ENCODE peak calls at places on chromosomes 12 and 14, in ten cellular contexts. One of them, this sample, is unnamed.

GRCh38 chr12:95634622-95635621 is 83.6 kb upstream of the USP44 start:
- DNase-seq in naive thymus-derived CD8-positive, alpha-beta T cell: no peak
- DNase-seq in NCI-H1048: no peak
- DNase-seq in NCI-H2171: no peak
- DNase-seq in posterior vena cava: no peak
- DNase-seq in myocyte: no peak
- DNase-seq in progenitor cell of endocrine pancreas: no peak
- DNase-seq in Caki2: peak; percentile 99
- DNase-seq in AG08396: no peak
- DNase-seq in epithelial cell of prostate: no peak
- DNase-seq in this sample: no peak

GRCh38 chr12:25797335-25797863 is 161.1 kb upstream of the RASSF8 start:
- DNase-seq in naive thymus-derived CD8-positive, alpha-beta T cell: no peak
- DNase-seq in NCI-H1048: no peak
- DNase-seq in NCI-H2171: no peak
- DNase-seq in posterior vena cava: no peak
- DNase-seq in myocyte: no peak
- DNase-seq in progenitor cell of endocrine pancreas: no peak
- DNase-seq in Caki2: peak; percentile 27
- DNase-seq in AG08396: no peak
- DNase-seq in epithelial cell of prostate: no peak
- DNase-seq in this sample: no peak

GRCh38 chr14:98069712-98070133 is 1202.3 kb downstream of the BCL11B start:
- DNase-seq in naive thymus-derived CD8-positive, alpha-beta T cell: no peak
- DNase-seq in NCI-H1048: no peak
- DNase-seq in NCI-H2171: no peak
- DNase-seq in posterior vena cava: no peak
- DNase-seq in myocyte: peak; percentile 1
- DNase-seq in progenitor cell of endocrine pancreas: no peak
- DNase-seq in Caki2: peak; percentile 84
- DNase-seq in AG08396: no peak
- DNase-seq in epithelial cell of prostate: peak; percentile 75
- DNase-seq in this sample: no peak

GRCh38 chr14:102928412-102929348 is 6.2 kb downstream of the AMN start:
- DNase-seq in naive thymus-derived CD8-positive, alpha-beta T cell: peak; percentile 87
- DNase-seq in NCI-H1048: peak; percentile 72
- DNase-seq in NCI-H2171: peak; percentile 96
- DNase-seq in posterior vena cava: no peak
- DNase-seq in myocyte: no peak
- DNase-seq in progenitor cell of endocrine pancreas: peak; percentile 73
- DNase-seq in Caki2: no peak
- DNase-seq in AG08396: peak; percentile 73
- DNase-seq in epithelial cell of prostate: no peak
- DNase-seq in this sample: peak; percentile 47

GRCh38 chr12:109833307-109834189 is at the start of gene TRPV4:
- DNase-seq in naive thymus-derived CD8-positive, alpha-beta T cell: no peak
- DNase-seq in NCI-H1048: no peak
- DNase-seq in NCI-H2171: no peak
- DNase-seq in posterior vena cava: no peak
- DNase-seq in myocyte: peak; percentile 13
- DNase-seq in progenitor cell of endocrine pancreas: peak; percentile 21
- DNase-seq in Caki2: no peak
- DNase-seq in AG08396: peak; percentile 82
- DNase-seq in epithelial cell of prostate: no peak
- DNase-seq in this sample: peak; percentile 64

GRCh38 chr14:51726166-51726899 is 74.6 kb downstream of the FRMD6 start:
- DNase-seq in naive thymus-derived CD8-positive, alpha-beta T cell: no peak
- DNase-seq in NCI-H1048: no peak
- DNase-seq in NCI-H2171: no peak
- DNase-seq in posterior vena cava: no peak
- DNase-seq in myocyte: no peak
- DNase-seq in progenitor cell of endocrine pancreas: no peak
- DNase-seq in Caki2: no peak
- DNase-seq in AG08396: peak; percentile 24
- DNase-seq in epithelial cell of prostate: no peak
- DNase-seq in this sample: no peak

GRCh38 chr12:127175361-127175760 is 1091.6 kb upstream of the TMEM132C start:
- DNase-seq in naive thymus-derived CD8-positive, alpha-beta T cell: no peak
- DNase-seq in NCI-H1048: no peak
- DNase-seq in NCI-H2171: no peak
- DNase-seq in posterior vena cava: no peak
- DNase-seq in myocyte: no peak
- DNase-seq in progenitor cell of endocrine pancreas: no peak
- DNase-seq in Caki2: no peak
- DNase-seq in AG08396: no peak
- DNase-seq in epithelial cell of prostate: no peak
- DNase-seq in this sample: no peak

GRCh38 chr14:34029921-34030334 is 79.1 kb upstream of the EGLN3 start:
- DNase-seq in naive thymus-derived CD8-positive, alpha-beta T cell: no peak
- DNase-seq in NCI-H1048: no peak
- DNase-seq in NCI-H2171: no peak
- DNase-seq in posterior vena cava: no peak
- DNase-seq in myocyte: no peak
- DNase-seq in progenitor cell of endocrine pancreas: no peak
- DNase-seq in Caki2: no peak
- DNase-seq in AG08396: no peak
- DNase-seq in epithelial cell of prostate: no peak
- DNase-seq in this sample: peak; percentile 21

GRCh38 chr12:124939428-124940142 is 25.1 kb upstream of the UBC start:
- DNase-seq in naive thymus-derived CD8-positive, alpha-beta T cell: peak; percentile 95
- DNase-seq in NCI-H1048: no peak
- DNase-seq in NCI-H2171: no peak
- DNase-seq in posterior vena cava: peak; percentile 94
- DNase-seq in myocyte: peak; percentile 94
- DNase-seq in progenitor cell of endocrine pancreas: peak; percentile 85
- DNase-seq in Caki2: peak; percentile 97
- DNase-seq in AG08396: peak; percentile 83
- DNase-seq in epithelial cell of prostate: peak; percentile 73
- DNase-seq in this sample: peak; percentile 86

GRCh38 chr12:19390208-19390607 is 49.1 kb upstream of the AEBP2 start:
- DNase-seq in naive thymus-derived CD8-positive, alpha-beta T cell: no peak
- DNase-seq in NCI-H1048: no peak
- DNase-seq in NCI-H2171: no peak
- DNase-seq in posterior vena cava: no peak
- DNase-seq in myocyte: no peak
- DNase-seq in progenitor cell of endocrine pancreas: no peak
- DNase-seq in Caki2: peak; percentile 73
- DNase-seq in AG08396: no peak
- DNase-seq in epithelial cell of prostate: no peak
- DNase-seq in this sample: no peak

GRCh38 chr12:29242921-29243431 is 93.9 kb downstream of the FAR2 start:
- DNase-seq in naive thymus-derived CD8-positive, alpha-beta T cell: no peak
- DNase-seq in NCI-H1048: no peak
- DNase-seq in NCI-H2171: no peak
- DNase-seq in posterior vena cava: no peak
- DNase-seq in myocyte: no peak
- DNase-seq in progenitor cell of endocrine pancreas: no peak
- DNase-seq in Caki2: no peak
- DNase-seq in AG08396: no peak
- DNase-seq in epithelial cell of prostate: no peak
- DNase-seq in this sample: no peak

GRCh38 chr12:56375598-56376434 is 13.2 kb upstream of the APOF start:
- DNase-seq in naive thymus-derived CD8-positive, alpha-beta T cell: no peak
- DNase-seq in NCI-H1048: no peak
- DNase-seq in NCI-H2171: no peak
- DNase-seq in posterior vena cava: no peak
- DNase-seq in myocyte: no peak
- DNase-seq in progenitor cell of endocrine pancreas: no peak
- DNase-seq in Caki2: no peak
- DNase-seq in AG08396: no peak
- DNase-seq in epithelial cell of prostate: no peak
- DNase-seq in this sample: no peak

GRCh38 chr12:45989277-45989856 is 1.0 kb downstream of the SCAF11 start:
- DNase-seq in naive thymus-derived CD8-positive, alpha-beta T cell: no peak
- DNase-seq in NCI-H1048: no peak
- DNase-seq in NCI-H2171: no peak
- DNase-seq in posterior vena cava: no peak
- DNase-seq in myocyte: no peak
- DNase-seq in progenitor cell of endocrine pancreas: no peak
- DNase-seq in Caki2: no peak
- DNase-seq in AG08396: no peak
- DNase-seq in epithelial cell of prostate: no peak
- DNase-seq in this sample: no peak

GRCh38 chr12:113896194-113896593 is 69.9 kb downstream of the RBM19 start:
- DNase-seq in naive thymus-derived CD8-positive, alpha-beta T cell: no peak
- DNase-seq in NCI-H1048: no peak
- DNase-seq in NCI-H2171: no peak
- DNase-seq in posterior vena cava: no peak
- DNase-seq in myocyte: no peak
- DNase-seq in progenitor cell of endocrine pancreas: no peak
- DNase-seq in Caki2: no peak
- DNase-seq in AG08396: no peak
- DNase-seq in epithelial cell of prostate: no peak
- DNase-seq in this sample: no peak

GRCh38 chr12:52789637-52790426 is 6.1 kb downstream of the KRT3 start:
- DNase-seq in naive thymus-derived CD8-positive, alpha-beta T cell: no peak
- DNase-seq in NCI-H1048: no peak
- DNase-seq in NCI-H2171: no peak
- DNase-seq in posterior vena cava: peak; percentile 78
- DNase-seq in myocyte: no peak
- DNase-seq in progenitor cell of endocrine pancreas: no peak
- DNase-seq in Caki2: no peak
- DNase-seq in AG08396: no peak
- DNase-seq in epithelial cell of prostate: no peak
- DNase-seq in this sample: no peak

GRCh38 chr12:82479511-82479910 is 121.2 kb downstream of the METTL25 start:
- DNase-seq in naive thymus-derived CD8-positive, alpha-beta T cell: no peak
- DNase-seq in NCI-H1048: no peak
- DNase-seq in NCI-H2171: no peak
- DNase-seq in posterior vena cava: no peak
- DNase-seq in myocyte: peak; percentile 13
- DNase-seq in progenitor cell of endocrine pancreas: no peak
- DNase-seq in Caki2: no peak
- DNase-seq in AG08396: no peak
- DNase-seq in epithelial cell of prostate: no peak
- DNase-seq in this sample: peak; percentile 43

GRCh38 chr12:110563702-110564470 is 19.2 kb downstream of the PPTC7 start:
- DNase-seq in naive thymus-derived CD8-positive, alpha-beta T cell: no peak
- DNase-seq in NCI-H1048: no peak
- DNase-seq in NCI-H2171: no peak
- DNase-seq in posterior vena cava: no peak
- DNase-seq in myocyte: peak; percentile 56
- DNase-seq in progenitor cell of endocrine pancreas: no peak
- DNase-seq in Caki2: no peak
- DNase-seq in AG08396: no peak
- DNase-seq in epithelial cell of prostate: no peak
- DNase-seq in this sample: peak; percentile 12

GRCh38 chr12:56836800-56837663 is 73.9 kb downstream of the HSD17B6 start:
- DNase-seq in naive thymus-derived CD8-positive, alpha-beta T cell: peak; percentile 29
- DNase-seq in NCI-H1048: no peak
- DNase-seq in NCI-H2171: no peak
- DNase-seq in posterior vena cava: no peak
- DNase-seq in myocyte: no peak
- DNase-seq in progenitor cell of endocrine pancreas: no peak
- DNase-seq in Caki2: no peak
- DNase-seq in AG08396: no peak
- DNase-seq in epithelial cell of prostate: peak; percentile 80
- DNase-seq in this sample: peak; percentile 43

GRCh38 chr14:93430319-93430801 is 379 bp upstream of the UNC79 start:
- DNase-seq in naive thymus-derived CD8-positive, alpha-beta T cell: no peak
- DNase-seq in NCI-H1048: no peak
- DNase-seq in NCI-H2171: peak; percentile 64
- DNase-seq in posterior vena cava: no peak
- DNase-seq in myocyte: no peak
- DNase-seq in progenitor cell of endocrine pancreas: peak; percentile 25
- DNase-seq in Caki2: no peak
- DNase-seq in AG08396: peak; percentile 6
- DNase-seq in epithelial cell of prostate: no peak
- DNase-seq in this sample: no peak

GRCh38 chr12:117350140-117350539 is 11.3 kb downstream of the NOS1 start:
- DNase-seq in naive thymus-derived CD8-positive, alpha-beta T cell: no peak
- DNase-seq in NCI-H1048: no peak
- DNase-seq in NCI-H2171: no peak
- DNase-seq in posterior vena cava: no peak
- DNase-seq in myocyte: no peak
- DNase-seq in progenitor cell of endocrine pancreas: no peak
- DNase-seq in Caki2: peak; percentile 31
- DNase-seq in AG08396: no peak
- DNase-seq in epithelial cell of prostate: peak; percentile 83
- DNase-seq in this sample: no peak

GRCh38 chr12:26629864-26630263 is 203.1 kb downstream of the ITPR2 start:
- DNase-seq in naive thymus-derived CD8-positive, alpha-beta T cell: no peak
- DNase-seq in NCI-H1048: no peak
- DNase-seq in NCI-H2171: no peak
- DNase-seq in posterior vena cava: no peak
- DNase-seq in myocyte: peak; percentile 31
- DNase-seq in progenitor cell of endocrine pancreas: no peak
- DNase-seq in Caki2: peak; percentile 60
- DNase-seq in AG08396: peak; percentile 22
- DNase-seq in epithelial cell of prostate: no peak
- DNase-seq in this sample: no peak

GRCh38 chr14:38125484-38125912 is 82.2 kb upstream of the SSTR1 start:
- DNase-seq in naive thymus-derived CD8-positive, alpha-beta T cell: peak; percentile 9
- DNase-seq in NCI-H1048: no peak
- DNase-seq in NCI-H2171: no peak
- DNase-seq in posterior vena cava: no peak
- DNase-seq in myocyte: no peak
- DNase-seq in progenitor cell of endocrine pancreas: no peak
- DNase-seq in Caki2: peak; percentile 36
- DNase-seq in AG08396: no peak
- DNase-seq in epithelial cell of prostate: no peak
- DNase-seq in this sample: no peak

GRCh38 chr12:108337235-108338223 is 1.6 kb downstream of the CMKLR1 start:
- DNase-seq in naive thymus-derived CD8-positive, alpha-beta T cell: no peak
- DNase-seq in NCI-H1048: no peak
- DNase-seq in NCI-H2171: no peak
- DNase-seq in posterior vena cava: no peak
- DNase-seq in myocyte: peak; percentile 69
- DNase-seq in progenitor cell of endocrine pancreas: no peak
- DNase-seq in Caki2: no peak
- DNase-seq in AG08396: peak; percentile 62
- DNase-seq in epithelial cell of prostate: no peak
- DNase-seq in this sample: peak; percentile 65

GRCh38 chr14:31968107-31968810 is 108.8 kb upstream of the ARHGAP5 start:
- DNase-seq in naive thymus-derived CD8-positive, alpha-beta T cell: no peak
- DNase-seq in NCI-H1048: no peak
- DNase-seq in NCI-H2171: no peak
- DNase-seq in posterior vena cava: no peak
- DNase-seq in myocyte: peak; percentile 46
- DNase-seq in progenitor cell of endocrine pancreas: no peak
- DNase-seq in Caki2: no peak
- DNase-seq in AG08396: no peak
- DNase-seq in epithelial cell of prostate: no peak
- DNase-seq in this sample: peak; percentile 83

GRCh38 chr14:77248666-77249065 is 22.3 kb downstream of the NGB start:
- DNase-seq in naive thymus-derived CD8-positive, alpha-beta T cell: no peak
- DNase-seq in NCI-H1048: no peak
- DNase-seq in NCI-H2171: no peak
- DNase-seq in posterior vena cava: no peak
- DNase-seq in myocyte: no peak
- DNase-seq in progenitor cell of endocrine pancreas: no peak
- DNase-seq in Caki2: no peak
- DNase-seq in AG08396: no peak
- DNase-seq in epithelial cell of prostate: no peak
- DNase-seq in this sample: no peak

GRCh38 chr14:35068238-35069012 is 22.4 kb downstream of the FAM177A1 start:
- DNase-seq in naive thymus-derived CD8-positive, alpha-beta T cell: no peak
- DNase-seq in NCI-H1048: no peak
- DNase-seq in NCI-H2171: no peak
- DNase-seq in posterior vena cava: no peak
- DNase-seq in myocyte: no peak
- DNase-seq in progenitor cell of endocrine pancreas: no peak
- DNase-seq in Caki2: no peak
- DNase-seq in AG08396: no peak
- DNase-seq in epithelial cell of prostate: no peak
- DNase-seq in this sample: no peak

GRCh38 chr14:97388408-97388807 is 591.2 kb downstream of the VRK1 start:
- DNase-seq in naive thymus-derived CD8-positive, alpha-beta T cell: no peak
- DNase-seq in NCI-H1048: no peak
- DNase-seq in NCI-H2171: no peak
- DNase-seq in posterior vena cava: no peak
- DNase-seq in myocyte: no peak
- DNase-seq in progenitor cell of endocrine pancreas: no peak
- DNase-seq in Caki2: no peak
- DNase-seq in AG08396: no peak
- DNase-seq in epithelial cell of prostate: no peak
- DNase-seq in this sample: no peak

GRCh38 chr12:3523058-3523457 is 32.1 kb downstream of the PRMT8 start:
- DNase-seq in naive thymus-derived CD8-positive, alpha-beta T cell: no peak
- DNase-seq in NCI-H1048: no peak
- DNase-seq in NCI-H2171: no peak
- DNase-seq in posterior vena cava: no peak
- DNase-seq in myocyte: peak; percentile 69
- DNase-seq in progenitor cell of endocrine pancreas: no peak
- DNase-seq in Caki2: no peak
- DNase-seq in AG08396: no peak
- DNase-seq in epithelial cell of prostate: no peak
- DNase-seq in this sample: no peak

This sample was measured in AG08395.